ENCODE peak calls at places on chromosomes 11 and 22, in ten cellular contexts. One of them, this sample, is unnamed. For H3K9me3, the result is how much of the 10 kb centered on the place peaks cover.

GRCh38 chr22:36344106-36344827 is 43.5 kb downstream of the MYH9 start:
- DNase-seq in hepatocyte: no peak
- DNase-seq in sigmoid colon: no peak
- DNase-seq in thoracic aorta: no peak
- DNase-seq in breast epithelium: no peak
- DNase-seq in NT2/D1: no peak
- DNase-seq in CD4-positive, CD25-positive, alpha-beta regulatory T cell: no peak
- DNase-seq in lung: no peak
- DNase-seq in astrocyte: no peak
- DNase-seq in CD4-positive, alpha-beta T cell: no peak
- DNase-seq in this sample: no peak

GRCh38 chr11:125036933-125037332 is 26.2 kb upstream of the SLC37A2 start:
- DNase-seq in CD4-positive, CD25-positive, alpha-beta regulatory T cell: no peak
- DNase-seq in sigmoid colon: no peak
- DNase-seq in CD4-positive, alpha-beta T cell: no peak
- DNase-seq in hepatocyte: no peak
- DNase-seq in NT2/D1: no peak
- DNase-seq in thoracic aorta: no peak
- DNase-seq in lung: no peak
- DNase-seq in breast epithelium: no peak
- DNase-seq in astrocyte: peak
- DNase-seq in this sample: no peak

GRCh38 chr11:117535201-117535869 is 207.7 kb downstream of the CEP164 start:
- DNase-seq in hepatocyte: no peak
- DNase-seq in sigmoid colon: peak
- DNase-seq in breast epithelium: peak
- DNase-seq in astrocyte: no peak
- DNase-seq in CD4-positive, CD25-positive, alpha-beta regulatory T cell: no peak
- DNase-seq in thoracic aorta: no peak
- DNase-seq in CD4-positive, alpha-beta T cell: no peak
- DNase-seq in NT2/D1: no peak
- DNase-seq in lung: peak
- DNase-seq in this sample: no peak

GRCh38 chr11:77173494-77173893 is 45.4 kb downstream of the MYO7A start:
- DNase-seq in lung: no peak
- DNase-seq in sigmoid colon: no peak
- DNase-seq in CD4-positive, CD25-positive, alpha-beta regulatory T cell: no peak
- DNase-seq in CD4-positive, alpha-beta T cell: no peak
- DNase-seq in hepatocyte: peak
- DNase-seq in NT2/D1: no peak
- DNase-seq in astrocyte: no peak
- DNase-seq in breast epithelium: no peak
- DNase-seq in thoracic aorta: no peak
- DNase-seq in this sample: no peak

GRCh38 chr11:8070417-8071101 is 10.5 kb upstream of the TUB start:
- DNase-seq in astrocyte: no peak
- DNase-seq in lung: no peak
- DNase-seq in sigmoid colon: no peak
- DNase-seq in CD4-positive, alpha-beta T cell: no peak
- DNase-seq in hepatocyte: peak
- DNase-seq in thoracic aorta: no peak
- DNase-seq in breast epithelium: no peak
- DNase-seq in CD4-positive, CD25-positive, alpha-beta regulatory T cell: no peak
- DNase-seq in NT2/D1: no peak
- DNase-seq in this sample: no peak

GRCh38 chr11:123650901-123651300 is 3.5 kb downstream of the SCN3B start:
- DNase-seq in CD4-positive, alpha-beta T cell: no peak
- DNase-seq in breast epithelium: no peak
- DNase-seq in hepatocyte: no peak
- DNase-seq in lung: no peak
- DNase-seq in sigmoid colon: no peak
- DNase-seq in CD4-positive, CD25-positive, alpha-beta regulatory T cell: no peak
- DNase-seq in NT2/D1: no peak
- DNase-seq in astrocyte: no peak
- DNase-seq in thoracic aorta: no peak
- DNase-seq in this sample: no peak

GRCh38 chr11:32839308-32839707 is 9.6 kb downstream of the PRRG4 start:
- DNase-seq in sigmoid colon: no peak
- DNase-seq in CD4-positive, alpha-beta T cell: no peak
- DNase-seq in astrocyte: no peak
- DNase-seq in thoracic aorta: no peak
- DNase-seq in CD4-positive, CD25-positive, alpha-beta regulatory T cell: no peak
- DNase-seq in lung: no peak
- DNase-seq in breast epithelium: no peak
- DNase-seq in hepatocyte: no peak
- DNase-seq in NT2/D1: no peak
- DNase-seq in this sample: no peak

GRCh38 chr11:95585752-95586077 is 203.9 kb downstream of the FAM76B start:
- DNase-seq in sigmoid colon: no peak
- DNase-seq in breast epithelium: no peak
- DNase-seq in astrocyte: no peak
- DNase-seq in thoracic aorta: no peak
- DNase-seq in NT2/D1: no peak
- DNase-seq in lung: no peak
- DNase-seq in hepatocyte: no peak
- DNase-seq in CD4-positive, CD25-positive, alpha-beta regulatory T cell: no peak
- DNase-seq in CD4-positive, alpha-beta T cell: no peak
- DNase-seq in this sample: no peak

GRCh38 chr11:2300290-2300935 is 1.3 kb downstream of the C11orf21 start:
- DNase-seq in lung: peak
- DNase-seq in CD4-positive, CD25-positive, alpha-beta regulatory T cell: no peak
- DNase-seq in breast epithelium: peak
- DNase-seq in astrocyte: no peak
- DNase-seq in NT2/D1: no peak
- DNase-seq in hepatocyte: no peak
- DNase-seq in CD4-positive, alpha-beta T cell: no peak
- DNase-seq in thoracic aorta: no peak
- DNase-seq in sigmoid colon: no peak
- DNase-seq in this sample: no peak

GRCh38 chr11:2106583-2107209 is 32.5 kb downstream of the IGF2 start:
- DNase-seq in hepatocyte: no peak
- DNase-seq in thoracic aorta: no peak
- DNase-seq in lung: no peak
- DNase-seq in NT2/D1: no peak
- DNase-seq in astrocyte: no peak
- DNase-seq in CD4-positive, CD25-positive, alpha-beta regulatory T cell: no peak
- DNase-seq in breast epithelium: no peak
- DNase-seq in CD4-positive, alpha-beta T cell: no peak
- DNase-seq in sigmoid colon: no peak
- DNase-seq in this sample: no peak

GRCh38 chr11:31150841-31151240 is 218.7 kb downstream of the DCDC1 start:
- DNase-seq in sigmoid colon: no peak
- DNase-seq in CD4-positive, alpha-beta T cell: no peak
- DNase-seq in astrocyte: no peak
- DNase-seq in thoracic aorta: no peak
- DNase-seq in NT2/D1: no peak
- DNase-seq in CD4-positive, CD25-positive, alpha-beta regulatory T cell: no peak
- DNase-seq in lung: no peak
- DNase-seq in breast epithelium: no peak
- DNase-seq in hepatocyte: no peak
- DNase-seq in this sample: no peak

GRCh38 chr22:28139993-28140392 is 220.9 kb upstream of the PITPNB start:
- DNase-seq in astrocyte: peak
- DNase-seq in thoracic aorta: no peak
- DNase-seq in CD4-positive, CD25-positive, alpha-beta regulatory T cell: no peak
- DNase-seq in hepatocyte: no peak
- DNase-seq in sigmoid colon: no peak
- DNase-seq in lung: no peak
- DNase-seq in NT2/D1: no peak
- DNase-seq in breast epithelium: no peak
- DNase-seq in CD4-positive, alpha-beta T cell: no peak
- DNase-seq in this sample: no peak

GRCh38 chr11:105377870-105378269 is 232.0 kb upstream of the GRIA4 start:
- DNase-seq in CD4-positive, alpha-beta T cell: no peak
- DNase-seq in breast epithelium: no peak
- DNase-seq in sigmoid colon: no peak
- DNase-seq in thoracic aorta: no peak
- DNase-seq in CD4-positive, CD25-positive, alpha-beta regulatory T cell: no peak
- DNase-seq in lung: no peak
- DNase-seq in astrocyte: no peak
- DNase-seq in hepatocyte: no peak
- DNase-seq in NT2/D1: no peak
- DNase-seq in this sample: no peak

DNA sequence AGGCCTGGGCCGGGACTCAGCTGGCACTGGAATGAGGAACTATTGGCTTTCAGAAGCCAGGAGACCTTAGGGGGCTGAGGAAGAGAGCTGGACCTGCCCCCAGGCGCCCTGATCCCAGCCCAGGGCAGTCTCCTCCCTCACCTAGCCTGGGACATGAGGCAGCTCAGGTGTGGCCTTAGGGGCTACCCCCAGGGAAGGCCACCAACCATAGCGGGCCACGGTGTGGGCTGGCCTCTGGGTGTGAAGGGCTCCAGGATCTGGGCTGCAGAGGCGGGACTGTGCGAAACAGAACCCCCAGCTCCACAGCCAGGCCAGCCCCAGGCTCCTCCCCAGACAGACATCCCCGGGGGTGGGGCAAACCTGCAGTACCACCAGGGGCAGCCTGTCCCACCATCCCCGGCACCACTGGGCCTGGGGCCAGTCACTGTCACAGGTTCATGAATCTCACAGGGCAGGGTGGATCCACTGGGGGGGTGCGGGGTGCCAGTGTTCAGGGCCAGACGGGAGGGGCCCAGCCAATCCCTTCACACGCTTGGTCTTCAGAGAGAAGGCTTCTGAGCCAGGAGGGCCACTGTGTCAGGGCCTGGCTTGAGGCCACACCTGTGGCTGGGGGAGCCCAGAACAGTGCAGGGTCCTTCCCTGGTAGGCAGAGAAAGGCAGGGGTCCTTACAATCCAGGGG is 3.5 kb downstream of the PLXNB2 start:
- DNase-seq in lung: peak
- DNase-seq in sigmoid colon: peak
- DNase-seq in thoracic aorta: no peak
- DNase-seq in hepatocyte: peak
- DNase-seq in breast epithelium: no peak
- DNase-seq in CD4-positive, alpha-beta T cell: no peak
- DNase-seq in astrocyte: no peak
- DNase-seq in NT2/D1: no peak
- DNase-seq in CD4-positive, CD25-positive, alpha-beta regulatory T cell: no peak
- DNase-seq in this sample: no peak
- H3K9me3 ChIP-seq in lung: under half
- H3K9me3 ChIP-seq in sigmoid colon: under half
- H3K9me3 ChIP-seq in thoracic aorta: under half
- H3K9me3 ChIP-seq in hepatocyte: under half
- H3K9me3 ChIP-seq in breast epithelium: under half
- H3K9me3 ChIP-seq in CD4-positive, alpha-beta T cell: under half
- H3K9me3 ChIP-seq in astrocyte: under half
- H3K9me3 ChIP-seq in NT2/D1: under half
- H3K9me3 ChIP-seq in CD4-positive, CD25-positive, alpha-beta regulatory T cell: under half
- H3K9me3 ChIP-seq in this sample: under half

GRCh38 chr11:58880625-58881024 is 36.1 kb upstream of the GLYATL2 start:
- DNase-seq in CD4-positive, alpha-beta T cell: no peak
- DNase-seq in lung: no peak
- DNase-seq in breast epithelium: no peak
- DNase-seq in hepatocyte: no peak
- DNase-seq in NT2/D1: no peak
- DNase-seq in CD4-positive, CD25-positive, alpha-beta regulatory T cell: no peak
- DNase-seq in thoracic aorta: no peak
- DNase-seq in astrocyte: no peak
- DNase-seq in sigmoid colon: no peak
- DNase-seq in this sample: no peak

DNA sequence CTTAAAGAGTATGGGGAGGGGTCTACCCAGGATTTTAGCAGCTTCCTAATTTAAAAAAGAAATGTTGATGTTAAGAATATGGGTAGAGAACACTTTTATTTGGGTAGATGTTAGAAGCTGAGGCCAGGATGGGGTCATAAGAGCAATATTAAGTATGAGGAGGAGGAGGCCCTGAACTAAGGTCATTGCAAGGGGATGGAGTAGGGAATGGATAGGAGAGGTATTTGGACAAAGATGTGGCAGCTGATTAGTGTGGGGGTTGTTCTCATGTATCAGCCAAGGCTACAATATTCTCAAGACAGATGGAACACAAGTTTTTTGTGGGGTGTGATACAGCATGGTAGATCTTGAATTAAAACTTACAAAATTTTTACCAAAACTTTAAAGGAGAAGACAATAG is 35.7 kb upstream of the GLYATL2 start:
- DNase-seq in CD4-positive, alpha-beta T cell: no peak
- DNase-seq in NT2/D1: no peak
- DNase-seq in thoracic aorta: no peak
- DNase-seq in sigmoid colon: no peak
- DNase-seq in hepatocyte: no peak
- DNase-seq in astrocyte: no peak
- DNase-seq in breast epithelium: no peak
- DNase-seq in lung: no peak
- DNase-seq in CD4-positive, CD25-positive, alpha-beta regulatory T cell: no peak
- DNase-seq in this sample: no peak
- H3K9me3 ChIP-seq in CD4-positive, alpha-beta T cell: under half
- H3K9me3 ChIP-seq in NT2/D1: under half
- H3K9me3 ChIP-seq in thoracic aorta: under half
- H3K9me3 ChIP-seq in sigmoid colon: under half
- H3K9me3 ChIP-seq in hepatocyte: under half
- H3K9me3 ChIP-seq in astrocyte: under half
- H3K9me3 ChIP-seq in breast epithelium: under half
- H3K9me3 ChIP-seq in lung: under half
- H3K9me3 ChIP-seq in CD4-positive, CD25-positive, alpha-beta regulatory T cell: under half
- H3K9me3 ChIP-seq in this sample: under half

DNA sequence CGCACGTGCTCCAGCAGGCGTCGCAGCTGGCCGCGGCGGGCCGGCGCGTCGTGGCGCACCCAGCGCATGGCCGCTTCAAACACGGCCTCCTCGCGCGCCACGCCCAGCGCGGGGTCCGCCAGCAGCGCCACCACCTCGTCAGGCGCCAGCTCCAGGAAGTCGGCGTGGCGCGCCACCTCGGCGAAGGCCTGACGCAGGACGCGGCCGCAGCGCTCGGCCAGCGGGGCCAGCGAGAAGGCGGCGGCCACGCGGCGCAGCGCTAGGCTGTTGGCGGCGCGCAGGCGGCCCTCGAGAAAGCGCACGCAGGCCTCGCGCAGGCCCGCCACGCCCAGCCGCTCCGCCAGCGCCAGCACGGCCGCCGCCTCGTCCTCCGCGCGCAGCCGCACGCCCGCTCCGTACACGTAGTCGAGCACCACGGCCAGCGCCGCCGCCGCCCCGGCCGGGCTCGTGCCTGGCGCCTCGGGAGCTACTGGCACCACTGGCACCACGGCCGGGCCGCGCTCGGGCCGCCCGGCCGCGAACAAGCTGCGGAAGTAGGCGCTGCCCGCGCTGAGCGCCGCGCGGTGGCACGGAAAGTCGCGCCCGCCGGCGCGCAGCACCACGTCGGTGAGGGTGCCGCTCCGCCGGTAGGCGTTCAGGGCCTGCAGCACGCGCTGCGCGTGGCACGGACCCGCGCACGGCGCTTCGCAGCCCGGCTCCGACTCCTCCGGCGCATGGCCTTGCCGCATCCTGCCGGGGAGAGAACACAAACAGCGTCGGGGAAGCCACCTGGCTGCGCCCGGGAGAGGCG is 2.9 kb downstream of the KLHL35 start:
- DNase-seq in astrocyte: peak
- DNase-seq in breast epithelium: no peak
- DNase-seq in lung: peak
- DNase-seq in sigmoid colon: peak
- DNase-seq in CD4-positive, CD25-positive, alpha-beta regulatory T cell: peak
- DNase-seq in thoracic aorta: no peak
- DNase-seq in NT2/D1: no peak
- DNase-seq in hepatocyte: peak
- DNase-seq in CD4-positive, alpha-beta T cell: peak
- DNase-seq in this sample: peak
- H3K9me3 ChIP-seq in astrocyte: under half
- H3K9me3 ChIP-seq in breast epithelium: under half
- H3K9me3 ChIP-seq in lung: under half
- H3K9me3 ChIP-seq in sigmoid colon: under half
- H3K9me3 ChIP-seq in CD4-positive, CD25-positive, alpha-beta regulatory T cell: under half
- H3K9me3 ChIP-seq in thoracic aorta: under half
- H3K9me3 ChIP-seq in NT2/D1: under half
- H3K9me3 ChIP-seq in hepatocyte: under half
- H3K9me3 ChIP-seq in CD4-positive, alpha-beta T cell: under half
- H3K9me3 ChIP-seq in this sample: under half

GRCh38 chr22:49236541-49237075 is 591.1 kb downstream of the BRD1 start:
- DNase-seq in breast epithelium: no peak
- DNase-seq in thoracic aorta: no peak
- DNase-seq in CD4-positive, alpha-beta T cell: no peak
- DNase-seq in NT2/D1: no peak
- DNase-seq in astrocyte: no peak
- DNase-seq in CD4-positive, CD25-positive, alpha-beta regulatory T cell: no peak
- DNase-seq in sigmoid colon: no peak
- DNase-seq in lung: peak
- DNase-seq in hepatocyte: no peak
- DNase-seq in this sample: no peak
- H3K9me3 ChIP-seq in breast epithelium: under half
- H3K9me3 ChIP-seq in thoracic aorta: under half
- H3K9me3 ChIP-seq in CD4-positive, alpha-beta T cell: under half
- H3K9me3 ChIP-seq in NT2/D1: under half
- H3K9me3 ChIP-seq in astrocyte: under half
- H3K9me3 ChIP-seq in CD4-positive, CD25-positive, alpha-beta regulatory T cell: under half
- H3K9me3 ChIP-seq in sigmoid colon: under half
- H3K9me3 ChIP-seq in lung: under half
- H3K9me3 ChIP-seq in hepatocyte: under half
- H3K9me3 ChIP-seq in this sample: under half